ENCODE peak calls at places on chromosomes 5 and 9, in seven cellular contexts. Q is A549, B is AG10803, F is fibroblast of villous mesenchyme, K is BE2C, W is astrocyte of the cerebellum, I is A673. A is an unnamed sample.

GRCh38 chr9:35227283-35227682 is 65.5 kb downstream of the UNC13B start:
- DNase-seq in W (no peak), Q (no peak), K (no peak), B (no peak), I (no peak), F (no peak), A (no peak)

GRCh38 chr5:19531374-19531952 is 456.5 kb downstream of the CDH18 start:
- DNase-seq in K (no peak), B (no peak), I (no peak), Q (no peak), F (no peak), W (no peak), A (no peak)

GRCh38 chr5:172362755-172363154 is 79.2 kb upstream of the UBTD2 start:
- DNase-seq in K (no peak), W (no peak), F (no peak), Q (no peak), B (no peak), I (no peak), A (peak; percentile 60)

GRCh38 chr5:38473008-38473407 is 83.4 kb downstream of the LIFR start:
- DNase-seq in W (no peak), F (peak; percentile 22), I (no peak), B (no peak), K (no peak), Q (no peak), A (no peak)

GRCh38 chr5:54619732-54620582 is 102.4 kb downstream of the SNX18 start:
- DNase-seq in Q (no peak), K (no peak), F (no peak), I (no peak), B (peak; percentile 38), W (no peak), A (peak; percentile 20)

GRCh38 chr9:115988701-115989100 is 164.9 kb upstream of the PAPPA start:
- DNase-seq in F (no peak), W (no peak), Q (no peak), I (no peak), B (peak; percentile 51), K (no peak), A (peak; percentile 56)

GRCh38 chr5:139678751-139679750 is 30.9 kb downstream of the CXXC5 start:
- DNase-seq in Q (no peak), K (no peak), I (no peak), F (no peak), B (peak; percentile 55), W (no peak), A (peak; percentile 47)

GRCh38 chr5:139058121-139058520 is 140.0 kb downstream of the SIL1 start:
- DNase-seq in F (peak; percentile 83), K (no peak), I (no peak), W (peak; percentile 67), B (peak; percentile 89), Q (no peak), A (peak; percentile 53)

GRCh38 chr5:168656633-168657032 is 77.5 kb upstream of the PANK3 start:
- DNase-seq in Q (no peak), B (peak; percentile 98), I (peak; percentile 18), F (peak; percentile 91), W (no peak), K (peak; percentile 47), A (peak; percentile 80)

GRCh38 chr5:17190799-17191391 is 26.5 kb upstream of the BASP1 start:
- DNase-seq in Q (no peak), B (no peak), F (peak; percentile 62), I (peak; percentile 62), W (no peak), K (no peak), A (no peak)

GRCh38 chr5:10126900-10127299 is 122.8 kb downstream of the ATPSCKMT start:
- DNase-seq in W (no peak), F (no peak), Q (no peak), B (no peak), I (no peak), K (no peak), A (no peak)

GRCh38 chr5:131693894-131694293 is 58.9 kb upstream of the RAPGEF6 start:
- DNase-seq in I (no peak), B (no peak), Q (no peak), F (no peak), W (no peak), K (no peak), A (no peak)

GRCh38 chr9:15927131-15927530 is 374.3 kb downstream of the CCDC171 start:
- DNase-seq in F (no peak), B (peak; percentile 64), Q (no peak), I (no peak), W (no peak), K (no peak), A (no peak)

GRCh38 chr9:85056203-85056572 is 386.7 kb downstream of the NTRK2 start:
- DNase-seq in K (no peak), I (no peak), W (no peak), B (no peak), Q (no peak), F (no peak), A (no peak)

GRCh38 chr9:27519466-27520465 is 4.3 kb upstream of the IFNK start:
- DNase-seq in K (no peak), I (no peak), Q (no peak), W (no peak), F (no peak), B (peak; percentile 26), A (no peak)

GRCh38 chr5:173514666-173515065 is 101.8 kb downstream of the BOD1 start:
- DNase-seq in F (no peak), W (no peak), K (no peak), Q (no peak), I (no peak), B (peak; percentile 66), A (no peak)

GRCh38 chr5:53884844-53885243 is 324.4 kb downstream of the NDUFS4 start:
- DNase-seq in K (no peak), Q (no peak), I (no peak), F (no peak), B (peak; percentile 37), W (no peak), A (no peak)

GRCh38 chr5:109936996-109937395 is 247.3 kb downstream of the MAN2A1 start:
- DNase-seq in B (no peak), Q (no peak), K (no peak), F (no peak), I (no peak), W (no peak), A (no peak)

GRCh38 chr9:99752710-99753109 is 69.0 kb upstream of the NR4A3 start:
- DNase-seq in Q (no peak), K (no peak), F (peak; percentile 63), I (no peak), W (peak; percentile 4), B (peak; percentile 95), A (peak; percentile 75)

GRCh38 chr5:143108498-143109128 is 294.9 kb downstream of the NR3C1 start:
- DNase-seq in B (no peak), F (no peak), I (peak; percentile 15), K (peak; percentile 55), Q (no peak), W (no peak), A (no peak)

GRCh38 chr5:176816791-176817272 is 6.5 kb downstream of the UNC5A start:
- DNase-seq in W (no peak), K (peak; percentile 58), I (no peak), F (no peak), B (no peak), Q (no peak), A (no peak)

GRCh38 chr5:56984445-56984844 is 32.5 kb upstream of the MIER3 start:
- DNase-seq in B (no peak), I (no peak), F (peak; percentile 33), W (no peak), K (no peak), Q (no peak), A (no peak)

GRCh38 chr5:39400711-39401385 is 23.9 kb downstream of the DAB2 start:
- DNase-seq in W (no peak), Q (no peak), F (peak; percentile 66), I (no peak), B (no peak), K (no peak), A (peak; percentile 71)

GRCh38 chr5:103466494-103466893 is 96.1 kb downstream of the NUDT12 start:
- DNase-seq in K (no peak), I (peak; percentile 30), B (peak; percentile 64), F (peak; percentile 28), Q (no peak), W (no peak), A (peak; percentile 46)

GRCh38 chr5:157528036-157528632 is 47.4 kb downstream of the ADAM19 start:
- DNase-seq in B (peak; percentile 42), W (no peak), I (no peak), K (no peak), F (peak; percentile 87), Q (no peak), A (no peak)

GRCh38 chr5:36378551-36378950 is 76.8 kb upstream of the RANBP3L start:
- DNase-seq in F (no peak), Q (no peak), I (no peak), B (peak; percentile 53), K (no peak), W (no peak), A (peak; percentile 81)

GRCh38 chr9:130184983-130185382 is 12.8 kb downstream of the NCS1 start:
- DNase-seq in B (no peak), Q (no peak), K (no peak), F (peak; percentile 15), W (no peak), I (no peak), A (no peak)
- H3K4me3 ChIP-seq in B (no peak overlapping the region), Q (no peak overlapping the region), K (no peak overlapping the region), F (no peak overlapping the region), W (no peak overlapping the region), I (no peak overlapping the region), A (no peak overlapping the region)

DNA sequence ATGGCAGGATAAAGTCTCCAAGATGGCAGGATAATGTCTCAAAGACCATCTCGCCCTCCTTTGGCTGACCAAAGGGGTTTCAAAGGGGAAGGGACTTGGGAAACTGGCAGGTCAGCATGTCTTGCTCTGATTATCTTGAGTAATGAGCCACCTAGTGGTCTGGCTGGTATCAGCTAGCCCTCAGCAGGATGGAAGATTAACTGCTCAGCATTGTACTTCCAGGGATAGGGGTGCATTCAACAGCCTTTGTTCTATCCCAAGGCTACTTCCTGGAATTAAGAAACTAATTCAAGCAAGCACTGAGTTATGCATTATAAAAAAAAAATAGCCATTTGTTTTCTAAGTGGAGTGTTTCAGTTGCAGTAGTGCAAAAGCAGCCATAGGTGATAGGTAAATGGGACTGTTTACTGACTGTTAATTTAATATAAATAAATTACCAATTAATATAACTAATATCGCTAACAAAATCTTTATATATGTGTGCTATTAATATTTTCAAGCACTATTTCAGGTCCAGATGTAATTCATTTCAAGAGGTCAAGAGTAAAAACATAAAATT is 555.5 kb downstream of the CDH9 start:
- DNase-seq in I (peak; percentile 70), F (peak; percentile 1), K (peak; percentile 67), W (peak; percentile 27), Q (peak; percentile 43), B (peak; percentile 1), A (no peak)
- TF ChIP-seq CTCF in I (peak; percentile 74), F (peak; percentile 31), K (peak; percentile 94), W (peak; percentile 60), Q (peak; percentile 53), B (peak; percentile 24), A (peak; percentile 32)

DNA sequence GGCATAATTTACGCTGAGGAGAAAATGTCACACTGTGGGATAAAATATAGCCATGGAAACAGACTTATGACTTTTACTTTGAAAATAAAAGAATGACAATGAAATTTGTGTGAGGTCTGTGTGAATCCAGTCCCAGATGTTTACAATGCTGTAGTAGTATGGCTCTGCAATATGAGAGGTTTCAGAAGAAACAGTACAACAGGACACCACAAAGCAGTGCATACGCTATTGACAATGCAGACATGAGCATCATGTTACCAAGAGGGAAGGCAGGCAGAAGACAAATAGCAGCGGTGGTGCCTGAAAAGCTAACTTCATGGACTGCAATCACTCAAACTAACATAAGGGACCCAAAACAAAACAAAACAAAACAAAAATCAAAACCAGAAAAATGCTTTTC is 1.8 kb downstream of the FGF10 start:
- DNase-seq in K (no peak), I (no peak), Q (no peak), B (no peak), F (no peak), W (no peak), A (peak; percentile 4)
- H3K4me3 ChIP-seq in K (no peak overlapping the region), I (no peak overlapping the region), Q (no peak overlapping the region), B (no peak overlapping the region), F (no peak overlapping the region), W (no peak overlapping the region), A (no peak overlapping the region)

GRCh38 chr5:149960272-149961185 is at the start of gene SLC26A2:
- DNase-seq in I (peak; percentile 99), F (peak; percentile 98), Q (peak; percentile 96), K (peak; percentile 97), B (peak; percentile 97), W (peak; percentile 91), A (peak; percentile 98)
- TF ChIP-seq CTCF in I (no peak), F (no peak), Q (no peak), K (no peak), B (no peak), W (no peak), A (no peak)